ENCODE peak calls at places on chromosomes 6 and 20, in eight cellular contexts. G is iPS-NIHi11, X is activated gamma-delta T cell treated with Interleukin-2 at 50 U/mL for 16 hours, T is RWPE1, M is T-helper 2 cell, P is cardiac muscle cell, A is hippocampal formation, H is NCI-H748 treated with DMSO at 0.1 percent for 48 hours. E is an unnamed sample.

GRCh38 chr20:25378884-25379733 is 11.5 kb downstream of the ABHD12 start:
- DNase-seq in G (no peak), X (no peak), T (no peak), M (no peak), P (no peak), A (no peak), H (no peak), E (no peak)

GRCh38 chr6:89999154-89999553 is 104.9 kb downstream of the GJA10 start:
- DNase-seq in G (peak), X (no peak), T (peak), M (no peak), P (no peak), A (no peak), H (peak), E (no peak)

GRCh38 chr6:106574729-106575458 is 54.4 kb downstream of the RTN4IP1 start:
- DNase-seq in G (peak), X (no peak), T (no peak), M (no peak), P (no peak), A (peak), H (no peak), E (peak)

GRCh38 chr20:41300383-41300782 is 17.1 kb downstream of the ZHX3 start:
- DNase-seq in G (no peak), X (no peak), T (no peak), M (no peak), P (no peak), A (no peak), H (no peak), E (no peak)

GRCh38 chr6:36827261-36828079 is 11.8 kb downstream of the CPNE5 start:
- DNase-seq in G (no peak), X (peak), T (peak), M (no peak), P (no peak), A (no peak), H (no peak), E (peak)

GRCh38 chr6:32462609-32463008 is 22.9 kb downstream of the HLA-DRA start:
- DNase-seq in G (no peak), X (no peak), T (no peak), M (peak), P (peak), A (no peak), H (no peak), E (no peak)

GRCh38 chr6:15585936-15586335 is 76.9 kb downstream of the DTNBP1 start:
- DNase-seq in G (no peak), X (no peak), T (no peak), M (no peak), P (no peak), A (no peak), H (no peak), E (no peak)

GRCh38 chr20:14992071-14992654 is 654.8 kb upstream of the FLRT3 start:
- DNase-seq in G (no peak), X (no peak), T (peak), M (no peak), P (no peak), A (no peak), H (no peak), E (peak)

GRCh38 chr6:24376875-24377274 is 19.0 kb upstream of the DCDC2 start:
- DNase-seq in G (no peak), X (no peak), T (no peak), M (no peak), P (no peak), A (no peak), H (no peak), E (no peak)

GRCh38 chr6:110366241-110366640 is 8.1 kb upstream of the METTL24 start:
- DNase-seq in G (no peak), X (peak), T (no peak), M (no peak), P (no peak), A (no peak), H (no peak), E (no peak)

GRCh38 chr6:327538-328183 is 35.4 kb downstream of the DUSP22 start:
- DNase-seq in G (no peak), X (no peak), T (no peak), M (no peak), P (no peak), A (no peak), H (no peak), E (peak)

GRCh38 chr6:1739220-1739619 is 129.5 kb downstream of the FOXC1 start:
- DNase-seq in G (no peak), X (no peak), T (no peak), M (no peak), P (no peak), A (no peak), H (no peak), E (no peak)

GRCh38 chr6:170152111-170152926 is 138.6 kb downstream of the DLL1 start:
- DNase-seq in G (no peak), X (no peak), T (no peak), M (no peak), P (no peak), A (peak), H (no peak), E (no peak)

GRCh38 chr6:149855741-149856140 is 8.4 kb downstream of the LRP11 start:
- DNase-seq in G (no peak), X (no peak), T (no peak), M (no peak), P (no peak), A (no peak), H (peak), E (no peak)

GRCh38 chr20:64057628-64058498 is 5.1 kb upstream of the TCEA2 start:
- DNase-seq in G (peak), X (peak), T (peak), M (peak), P (peak), A (no peak), H (peak), E (peak)

GRCh38 chr6:88135578-88136114 is 30.5 kb downstream of the CNR1 start:
- DNase-seq in G (no peak), X (no peak), T (no peak), M (no peak), P (no peak), A (no peak), H (no peak), E (no peak)

GRCh38 chr20:6140947-6141346 is 18.1 kb upstream of the FERMT1 start:
- DNase-seq in G (no peak), X (no peak), T (no peak), M (no peak), P (no peak), A (no peak), H (no peak), E (no peak)

GRCh38 chr6:106799008-106799952 is 169.9 kb downstream of the QRSL1 start:
- DNase-seq in G (no peak), X (no peak), T (peak), M (peak), P (peak), A (no peak), H (no peak), E (peak)

GRCh38 chr6:63352587-63353281 is 33.0 kb upstream of the LGSN start:
- DNase-seq in G (peak), X (no peak), T (peak), M (peak), P (peak), A (no peak), H (peak), E (peak)

GRCh38 chr6:91476000-91476399 is 889.1 kb upstream of the MAP3K7 start:
- DNase-seq in G (peak), X (no peak), T (peak), M (peak), P (peak), A (no peak), H (no peak), E (no peak)

GRCh38 chr6:16450821-16451220 is 212.4 kb downstream of the GMPR start:
- DNase-seq in G (no peak), X (no peak), T (no peak), M (no peak), P (no peak), A (no peak), H (no peak), E (peak)

GRCh38 chr6:29632789-29633531 is at the start of gene GABBR1:
- DNase-seq in G (peak), X (peak), T (peak), M (peak), P (peak), A (peak), H (peak), E (peak)

GRCh38 chr20:17909745-17910345 is 58.7 kb downstream of the SNX5 start:
- DNase-seq in G (no peak), X (no peak), T (no peak), M (no peak), P (no peak), A (no peak), H (no peak), E (peak)

GRCh38 chr20:47453167-47453782 is 48.4 kb upstream of the NCOA3 start:
- DNase-seq in G (no peak), X (no peak), T (peak), M (peak), P (no peak), A (no peak), H (no peak), E (peak)

GRCh38 chr6:167494698-167495435 is 170.0 kb downstream of the TTLL2 start:
- DNase-seq in G (no peak), X (no peak), T (no peak), M (no peak), P (no peak), A (no peak), H (no peak), E (no peak)

GRCh38 chr6:14151773-14152172 is 34.2 kb downstream of the CD83 start:
- DNase-seq in G (no peak), X (no peak), T (no peak), M (no peak), P (no peak), A (no peak), H (no peak), E (no peak)

GRCh38 chr6:128882991-128883571 is at the start of gene LAMA2:
- DNase-seq in G (peak), X (no peak), T (no peak), M (no peak), P (peak), A (peak), H (no peak), E (peak)

GRCh38 chr6:158666637-158667359 is 16.9 kb downstream of the SYTL3 start:
- DNase-seq in G (peak), X (no peak), T (no peak), M (no peak), P (no peak), A (no peak), H (no peak), E (peak)

GRCh38 chr20:61497029-61497627 is 245.1 kb downstream of the CDH4 start:
- DNase-seq in G (peak), X (no peak), T (no peak), M (peak), P (no peak), A (no peak), H (no peak), E (no peak)

GRCh38 chr6:89950879-89951391 is 56.7 kb downstream of the GJA10 start:
- DNase-seq in G (no peak), X (no peak), T (peak), M (no peak), P (no peak), A (no peak), H (no peak), E (no peak)

GRCh38 chr20:49580818-49581174 is 12.9 kb upstream of the PTGIS start:
- DNase-seq in G (no peak), X (no peak), T (no peak), M (no peak), P (no peak), A (no peak), H (no peak), E (no peak)

GRCh38 chr6:15796130-15796766 is 133.4 kb upstream of the DTNBP1 start:
- DNase-seq in G (no peak), X (no peak), T (no peak), M (no peak), P (no peak), A (peak), H (no peak), E (no peak)

GRCh38 chr6:87722831-87723726 is 21.0 kb upstream of the AKIRIN2 start:
- DNase-seq in G (peak), X (no peak), T (peak), M (peak), P (peak), A (peak), H (no peak), E (peak)

GRCh38 chr6:157679605-157680580 is 143.2 kb upstream of the SNX9 start:
- DNase-seq in G (no peak), X (no peak), T (no peak), M (no peak), P (no peak), A (no peak), H (no peak), E (no peak)

E was measured in fibroblast of the aortic adventitia.